ENCODE peak calls at places on chromosomes 6 and 20, in four cellular contexts. D, R, T and S are unnamed samples.

GRCh38 chr20:1524004-1524403 is 32.8 kb upstream of the SIRPB2 start:
- DNase-seq in D (no peak), R (no peak), T (no peak), S (peak; percentile 43)

GRCh38 chr20:41889125-41889870 is 271.1 kb upstream of the CHD6 start:
- DNase-seq in D (no peak), R (no peak), T (peak; percentile 18), S (peak; percentile 29)

GRCh38 chr6:149065658-149066556 is 251.6 kb upstream of the TAB2 start:
- DNase-seq in D (no peak), R (no peak), T (no peak), S (no peak)

GRCh38 chr6:51268666-51269065 is 450.0 kb downstream of the TFAP2B start:
- DNase-seq in D (no peak), R (no peak), T (no peak), S (no peak)

GRCh38 chr6:118562959-118563358 is 14.9 kb downstream of the PLN start:
- DNase-seq in D (peak; percentile 85), R (no peak), T (no peak), S (no peak)

GRCh38 chr6:28635547-28636158 is 110.0 kb downstream of the GPX5 start:
- DNase-seq in D (peak; percentile 4), R (no peak), T (peak; percentile 55), S (no peak)

GRCh38 chr20:51796332-51796731 is 6.0 kb downstream of the SALL4 start:
- DNase-seq in D (no peak), R (no peak), T (no peak), S (no peak)

GRCh38 chr6:17413313-17413750 is 19.9 kb downstream of the CAP2 start:
- DNase-seq in D (peak; percentile 75), R (no peak), T (no peak), S (peak; percentile 87)

GRCh38 chr6:161487694-161488093 is 213.8 kb upstream of the AGPAT4 start:
- DNase-seq in D (no peak), R (no peak), T (no peak), S (peak; percentile 73)

GRCh38 chr6:71496018-71496800 is 207.6 kb downstream of the OGFRL1 start:
- DNase-seq in D (no peak), R (no peak), T (no peak), S (no peak)

GRCh38 chr6:137761072-137761471 is 106.0 kb upstream of the TNFAIP3 start:
- DNase-seq in D (no peak), R (no peak), T (no peak), S (no peak)

GRCh38 chr20:57400821-57401564 is 9.8 kb downstream of the RBM38 start:
- DNase-seq in D (no peak), R (no peak), T (no peak), S (no peak)

GRCh38 chr20:57401565-57401918 is 10.3 kb downstream of the RBM38 start:
- DNase-seq in D (no peak), R (no peak), T (no peak), S (no peak)

GRCh38 chr20:57404419-57405072 is 13.3 kb downstream of the RBM38 start:
- DNase-seq in D (no peak), R (no peak), T (no peak), S (no peak)

GRCh38 chr20:57403216-57403615 is 12.0 kb downstream of the RBM38 start:
- DNase-seq in D (no peak), R (no peak), T (no peak), S (no peak)

GRCh38 chr20:57402206-57403125 is 11.3 kb downstream of the RBM38 start:
- DNase-seq in D (no peak), R (no peak), T (no peak), S (no peak)
- H3F3A ChIP-seq in D (no peaks in the 10 kb centered on the region), R (no peaks in the 10 kb centered on the region), T (no peaks in the 10 kb centered on the region), S (no peaks in the 10 kb centered on the region)

GRCh38 chr20:46545077-46545826 is 5.2 kb downstream of the OCSTAMP start:
- DNase-seq in D (peak; percentile 15), R (no peak), T (no peak), S (no peak)
- H3K4me1 ChIP-seq in D (no peaks in the 10 kb centered on the region), R (no peaks in the 10 kb centered on the region), T (no peaks in the 10 kb centered on the region), S (no peaks in the 10 kb centered on the region)

DNA sequence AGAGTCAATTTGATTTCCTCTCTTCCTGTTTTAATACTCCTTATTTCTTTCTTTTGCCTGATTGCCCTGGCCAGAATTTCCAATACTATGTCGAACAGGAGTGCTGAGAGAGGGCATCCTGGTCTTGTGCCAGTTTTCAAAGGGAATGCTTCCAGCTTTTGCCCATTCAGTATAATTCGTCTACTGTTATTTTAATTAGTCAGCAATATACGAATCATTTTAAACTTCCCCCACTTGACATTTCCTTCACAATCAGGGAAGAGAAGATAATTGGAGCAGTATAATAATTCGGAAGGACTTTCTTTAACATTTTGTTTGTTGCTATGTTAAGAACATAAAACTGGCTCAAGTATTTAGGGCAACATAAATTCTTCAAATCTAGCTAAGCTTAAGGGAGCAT is 860.3 kb upstream of the SLC35B3 start:
- DNase-seq in D (no peak), R (no peak), T (no peak), S (no peak)
- H3F3A ChIP-seq in D (no peaks in the 10 kb centered on the region), R (no peaks in the 10 kb centered on the region), T (no peaks in the 10 kb centered on the region), S (no peaks in the 10 kb centered on the region)

GRCh38 chr20:62486431-62486954 is 10.7 kb upstream of the GATA5 start:
- DNase-seq in D (no peak), R (no peak), T (no peak), S (no peak)
- H3K4me1 ChIP-seq in D (no peaks in the 10 kb centered on the region), R (peaks cover 20% of the 10 kb centered on the region), T (peaks cover 43% of the 10 kb centered on the region), S (peaks cover 28% of the 10 kb centered on the region)